ENCODE peak calls at places on chromosomes 7 and 10, in five cellular contexts. Y, P, E, Q and H are unnamed samples.

GRCh38 chr10:60578217-60578616 is 188.5 kb upstream of the ANK3 start:
- DNase-seq in Y (no peak), P (no peak), E (no peak), Q (no peak), H (no peak)

GRCh38 chr10:80537086-80537704 is 507 bp upstream of the SH2D4B start:
- DNase-seq in Y (no peak), P (no peak), E (no peak), Q (no peak), H (no peak)

GRCh38 chr10:13567030-13567429 is 19.7 kb upstream of the PRPF18 start:
- DNase-seq in Y (no peak), P (no peak), E (peak), Q (peak), H (no peak)

GRCh38 chr10:103153302-103153759 is 39.7 kb downstream of the NT5C2 start:
- DNase-seq in Y (no peak), P (peak), E (peak), Q (no peak), H (no peak)

GRCh38 chr7:141974831-141975230 is 1.3 kb upstream of the TAS2R38 start:
- DNase-seq in Y (peak), P (no peak), E (no peak), Q (no peak), H (no peak)

GRCh38 chr7:67105382-67105781 is 108.7 kb downstream of the TYW1 start:
- DNase-seq in Y (peak), P (peak), E (peak), Q (no peak), H (peak)

GRCh38 chr10:86585037-86585725 is 63.6 kb upstream of the WAPL start:
- DNase-seq in Y (peak), P (peak), E (peak), Q (peak), H (peak)

GRCh38 chr7:52423251-52423650 is 612.2 kb upstream of the POM121L12 start:
- DNase-seq in Y (no peak), P (no peak), E (no peak), Q (no peak), H (no peak)

GRCh38 chr10:132844069-132844809 is 58.3 kb upstream of the NKX6-2 start:
- DNase-seq in Y (no peak), P (no peak), E (no peak), Q (peak), H (no peak)

GRCh38 chr10:47165711-47166404 is 134.1 kb upstream of the GDF10 start:
- DNase-seq in Y (peak), P (peak), E (peak), Q (peak), H (peak)